ENCODE peak calls at places on chromosome 12, in four cellular contexts. One of them, this sample, is unnamed.

GRCh38 chr12:119180380-119181040 is 1.8 kb downstream of the HSPB8 start:
- DNase-seq in GM23248: peak
- DNase-seq in AG09309: no peak
- DNase-seq in tibial artery: peak
- DNase-seq in this sample: no peak

GRCh38 chr12:127162902-127163301 is 1104.1 kb upstream of the TMEM132C start:
- DNase-seq in GM23248: peak
- DNase-seq in tibial artery: no peak
- DNase-seq in AG09309: no peak
- DNase-seq in this sample: no peak

GRCh38 chr12:77152623-77153193 is 87.3 kb upstream of the E2F7 start:
- DNase-seq in tibial artery: no peak
- DNase-seq in GM23248: peak
- DNase-seq in AG09309: no peak
- DNase-seq in this sample: no peak

GRCh38 chr12:105793421-105793820 is 345.3 kb downstream of the NUAK1 start:
- DNase-seq in GM23248: no peak
- DNase-seq in AG09309: no peak
- DNase-seq in tibial artery: no peak
- DNase-seq in this sample: no peak

GRCh38 chr12:120225852-120226640 is 25.1 kb upstream of the RPLP0 start:
- DNase-seq in GM23248: no peak
- DNase-seq in AG09309: no peak
- DNase-seq in tibial artery: no peak
- DNase-seq in this sample: peak

GRCh38 chr12:104197264-104197663 is 18.3 kb upstream of the TXNRD1 start:
- DNase-seq in GM23248: peak
- DNase-seq in AG09309: peak
- DNase-seq in tibial artery: no peak
- DNase-seq in this sample: no peak

GRCh38 chr12:127205781-127206535 is 1061.0 kb upstream of the TMEM132C start:
- DNase-seq in GM23248: no peak
- DNase-seq in tibial artery: no peak
- DNase-seq in AG09309: no peak
- DNase-seq in this sample: no peak

GRCh38 chr12:8127138-8127537 is 3.7 kb downstream of the CLEC4A start:
- DNase-seq in tibial artery: no peak
- DNase-seq in GM23248: no peak
- DNase-seq in AG09309: no peak
- DNase-seq in this sample: no peak

GRCh38 chr12:8996682-8997405 is 7.5 kb downstream of the KLRG1 start:
- DNase-seq in AG09309: no peak
- DNase-seq in GM23248: peak
- DNase-seq in tibial artery: no peak
- DNase-seq in this sample: no peak

GRCh38 chr12:11648514-11649412 is 711 bp upstream of the ETV6 start:
- DNase-seq in AG09309: no peak
- DNase-seq in GM23248: peak
- DNase-seq in tibial artery: peak
- DNase-seq in this sample: peak

GRCh38 chr12:63151898-63152700 is 1.1 kb upstream of the AVPR1A start:
- DNase-seq in GM23248: peak
- DNase-seq in AG09309: no peak
- DNase-seq in tibial artery: peak
- DNase-seq in this sample: no peak
- H3K4me3 ChIP-seq in GM23248: peak
- H3K4me3 ChIP-seq in AG09309: peak
- H3K4me3 ChIP-seq in tibial artery: peak
- H3K4me3 ChIP-seq in this sample: peak

GRCh38 chr12:114917307-114917706 is 233.3 kb upstream of the TBX3 start:
- DNase-seq in AG09309: no peak
- DNase-seq in tibial artery: no peak
- DNase-seq in GM23248: peak
- DNase-seq in this sample: no peak

GRCh38 chr12:114917953-114918352 is 234.0 kb upstream of the TBX3 start:
- DNase-seq in tibial artery: no peak
- DNase-seq in GM23248: no peak
- DNase-seq in AG09309: no peak
- DNase-seq in this sample: no peak

GRCh38 chr12:114916124-114916523 is 232.1 kb upstream of the TBX3 start:
- DNase-seq in tibial artery: no peak
- DNase-seq in GM23248: peak
- DNase-seq in AG09309: peak
- DNase-seq in this sample: no peak

GRCh38 chr12:114918535-114919233 is 234.7 kb upstream of the TBX3 start:
- DNase-seq in AG09309: no peak
- DNase-seq in GM23248: peak
- DNase-seq in tibial artery: no peak
- DNase-seq in this sample: no peak

DNA sequence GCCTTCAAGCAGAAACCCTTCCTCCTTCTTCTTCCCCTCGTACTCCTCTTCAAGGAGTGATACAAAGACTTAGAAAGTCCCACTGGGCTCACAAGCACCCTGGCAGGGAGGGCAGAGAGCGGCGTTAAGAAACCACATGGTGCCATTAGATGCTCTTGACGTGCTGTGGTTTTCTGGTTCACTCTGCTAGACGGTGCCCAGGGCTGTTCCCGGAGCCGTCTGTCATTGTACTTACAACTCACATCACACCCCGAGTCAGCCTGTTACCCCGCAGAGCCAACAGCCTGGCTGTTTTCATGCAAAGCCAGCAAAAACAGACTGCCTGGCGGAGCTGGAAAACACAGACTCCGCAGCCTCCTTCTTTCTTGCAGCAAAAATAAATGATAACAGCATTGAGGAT is 232.6 kb upstream of the TBX3 start:
- DNase-seq in GM23248: peak
- DNase-seq in AG09309: peak
- DNase-seq in tibial artery: no peak
- DNase-seq in this sample: no peak
- H3K4me3 ChIP-seq in GM23248: no peak
- H3K4me3 ChIP-seq in AG09309: no peak
- H3K4me3 ChIP-seq in tibial artery: no peak
- H3K4me3 ChIP-seq in this sample: no peak

GRCh38 chr12:64598831-64599230 is 11.5 kb upstream of the RASSF3 start:
- DNase-seq in GM23248: no peak
- DNase-seq in tibial artery: no peak
- DNase-seq in AG09309: no peak
- DNase-seq in this sample: no peak
- H3K4me3 ChIP-seq in GM23248: no peak
- H3K4me3 ChIP-seq in tibial artery: no peak
- H3K4me3 ChIP-seq in AG09309: no peak
- H3K4me3 ChIP-seq in this sample: no peak

GRCh38 chr12:3527736-3528135 is 36.7 kb downstream of the PRMT8 start:
- DNase-seq in GM23248: no peak
- DNase-seq in AG09309: no peak
- DNase-seq in tibial artery: no peak
- DNase-seq in this sample: no peak
- H3K4me3 ChIP-seq in GM23248: no peak
- H3K4me3 ChIP-seq in AG09309: no peak
- H3K4me3 ChIP-seq in tibial artery: no peak
- H3K4me3 ChIP-seq in this sample: no peak

This sample was measured in lower lobe of right lung.